ENCODE peak calls at places on chromosomes 11 and 22, in seven cellular contexts. N, S, Z, T, O, F and H are unnamed samples.

GRCh38 chr11:43989162-43989961 is 46.9 kb downstream of the C11orf96 start:
- DNase-seq in N (no peak), S (no peak), Z (no peak), T (no peak), O (no peak), F (no peak), H (no peak)

GRCh38 chr11:30314625-30315024 is 8.3 kb upstream of the ARL14EP start:
- DNase-seq in N (no peak), S (no peak), Z (peak), T (no peak), O (no peak), F (no peak), H (no peak)

GRCh38 chr11:32435152-32435480 is 223 bp downstream of the WT1 start:
- DNase-seq in N (peak), S (no peak), Z (no peak), T (no peak), O (no peak), F (no peak), H (no peak)

GRCh38 chr11:75576445-75577049 is 14.5 kb downstream of the SERPINH1 start:
- DNase-seq in N (no peak), S (no peak), Z (peak), T (no peak), O (no peak), F (no peak), H (no peak)

GRCh38 chr11:60867871-60868681 is 734 bp downstream of the ZP1 start:
- DNase-seq in N (no peak), S (no peak), Z (no peak), T (no peak), O (no peak), F (no peak), H (no peak)

GRCh38 chr22:31969789-31970489 is 25.6 kb downstream of the YWHAH start:
- DNase-seq in N (peak), S (peak), Z (peak), T (peak), O (peak), F (peak), H (no peak)

GRCh38 chr11:121328213-121328966 is 35.8 kb downstream of the SC5D start:
- DNase-seq in N (peak), S (no peak), Z (no peak), T (no peak), O (peak), F (peak), H (no peak)

GRCh38 chr11:11948242-11948947 is 60.0 kb downstream of the DKK3 start:
- DNase-seq in N (no peak), S (no peak), Z (no peak), T (no peak), O (no peak), F (no peak), H (no peak)

GRCh38 chr11:35073691-35074382 is 65.1 kb upstream of the CD44 start:
- DNase-seq in N (no peak), S (no peak), Z (no peak), T (no peak), O (no peak), F (no peak), H (no peak)

GRCh38 chr22:35549338-35549737 is 8.7 kb downstream of the RASD2 start:
- DNase-seq in N (no peak), S (no peak), Z (no peak), T (no peak), O (no peak), F (no peak), H (no peak)

GRCh38 chr11:47376543-47377371 is 1.6 kb downstream of the SPI1 start:
- DNase-seq in N (no peak), S (no peak), Z (no peak), T (no peak), O (no peak), F (no peak), H (no peak)

GRCh38 chr11:109937968-109938367 is 155.2 kb upstream of the ZC3H12C start:
- DNase-seq in N (no peak), S (no peak), Z (no peak), T (no peak), O (no peak), F (no peak), H (no peak)

GRCh38 chr11:78825531-78825930 is 250.9 kb upstream of the NARS2 start:
- DNase-seq in N (no peak), S (no peak), Z (no peak), T (no peak), O (no peak), F (no peak), H (no peak)

GRCh38 chr11:67265633-67266423 is 445 bp upstream of the GRK2 start:
- DNase-seq in N (peak), S (peak), Z (peak), T (no peak), O (peak), F (peak), H (peak)

GRCh38 chr22:35971418-35972119 is 57.1 kb downstream of the RBFOX2 start:
- DNase-seq in N (no peak), S (peak), Z (no peak), T (peak), O (no peak), F (no peak), H (no peak)

GRCh38 chr11:118620529-118621070 is 13.2 kb downstream of the PHLDB1 start:
- DNase-seq in N (no peak), S (no peak), Z (peak), T (no peak), O (no peak), F (no peak), H (no peak)

GRCh38 chr11:72354356-72355115 is 79.8 kb downstream of the CLPB start:
- DNase-seq in N (no peak), S (no peak), Z (peak), T (no peak), O (no peak), F (no peak), H (no peak)

GRCh38 chr22:35477911-35478582 is 62.6 kb upstream of the RASD2 start:
- DNase-seq in N (no peak), S (peak), Z (peak), T (no peak), O (no peak), F (no peak), H (no peak)

GRCh38 chr22:44669725-44670027 is 32.3 kb upstream of the PRR5 start:
- DNase-seq in N (no peak), S (peak), Z (no peak), T (no peak), O (no peak), F (no peak), H (no peak)

GRCh38 chr22:45400046-45400445 is 13.4 kb downstream of the SMC1B start:
- DNase-seq in N (no peak), S (no peak), Z (no peak), T (no peak), O (no peak), F (no peak), H (no peak)

GRCh38 chr11:134945993-134946392 is 534.0 kb upstream of the B3GAT1 start:
- DNase-seq in N (no peak), S (no peak), Z (no peak), T (no peak), O (no peak), F (no peak), H (no peak)

GRCh38 chr11:8652140-8652539 is 30.3 kb downstream of the TRIM66 start:
- DNase-seq in N (no peak), S (no peak), Z (no peak), T (peak), O (no peak), F (no peak), H (no peak)

GRCh38 chr22:35967046-35967397 is 61.6 kb downstream of the RBFOX2 start:
- DNase-seq in N (no peak), S (no peak), Z (no peak), T (no peak), O (no peak), F (no peak), H (no peak)

GRCh38 chr22:27377901-27378300 is 423.7 kb downstream of the MN1 start:
- DNase-seq in N (no peak), S (peak), Z (no peak), T (no peak), O (no peak), F (no peak), H (no peak)

GRCh38 chr11:33772300-33772699 is 2.0 kb downstream of the FBXO3 start:
- DNase-seq in N (no peak), S (no peak), Z (no peak), T (no peak), O (no peak), F (no peak), H (no peak)

GRCh38 chr22:22111267-22111751 is 128.7 kb upstream of the TOP3B start:
- DNase-seq in N (peak), S (no peak), Z (no peak), T (no peak), O (no peak), F (no peak), H (no peak)

GRCh38 chr11:117180020-117180419 is 1.5 kb downstream of the SIDT2 start:
- DNase-seq in N (no peak), S (no peak), Z (no peak), T (no peak), O (no peak), F (no peak), H (no peak)

GRCh38 chr11:118211006-118211405 is 13.8 kb downstream of the JAML start:
- DNase-seq in N (no peak), S (no peak), Z (no peak), T (no peak), O (no peak), F (no peak), H (no peak)

GRCh38 chr11:68855205-68855978 is 13.7 kb upstream of the CPT1A start:
- DNase-seq in N (peak), S (no peak), Z (no peak), T (no peak), O (no peak), F (no peak), H (no peak)

GRCh38 chr22:26399288-26399687 is 29.8 kb upstream of the ASPHD2 start:
- DNase-seq in N (no peak), S (no peak), Z (no peak), T (no peak), O (no peak), F (no peak), H (no peak)

GRCh38 chr11:118194835-118195627 is 18.6 kb upstream of the SCN2B start:
- DNase-seq in N (no peak), S (no peak), Z (peak), T (peak), O (no peak), F (no peak), H (peak)